ENCODE peak calls at places on chromosomes 2 and 18, in seven cellular contexts. C is NB4, T is nephron progenitor cell, A is kidney epithelial cell, M is activated T-helper 1 cell treated with Interleukin-2 at 50 U/mL for 16 hours, O is sciatic nerve, F is EL. G is an unnamed sample.

GRCh38 chr18:39453356-39453755 is 1887.8 kb upstream of the CELF4 start:
- DNase-seq in C (no peak), T (no peak), A (no peak), M (no peak), O (no peak), F (no peak), G (no peak)

GRCh38 chr2:168992591-168993349 is 38.4 kb downstream of the ABCB11 start:
- DNase-seq in C (peak; percentile 64), T (no peak), A (no peak), M (no peak), O (no peak), F (peak; percentile 48), G (no peak)

GRCh38 chr2:14350856-14351255 is 281.7 kb upstream of the LRATD1 start:
- DNase-seq in C (no peak), T (no peak), A (no peak), M (no peak), O (no peak), F (no peak), G (no peak)

GRCh38 chr2:134466141-134466540 is 212.3 kb downstream of the MGAT5 start:
- DNase-seq in C (no peak), T (no peak), A (no peak), M (no peak), O (peak; percentile 13), F (no peak), G (no peak)

GRCh38 chr2:110784047-110784631 is 51.8 kb downstream of the ACOXL start:
- DNase-seq in C (no peak), T (no peak), A (no peak), M (no peak), O (no peak), F (no peak), G (no peak)

GRCh38 chr2:21118302-21118920 is 5.4 kb upstream of the TDRD15 start:
- DNase-seq in C (peak; percentile 66), T (peak; percentile 21), A (no peak), M (no peak), O (no peak), F (peak; percentile 25), G (no peak)

GRCh38 chr2:22487036-22487435 is 897.9 kb upstream of the KLHL29 start:
- DNase-seq in C (no peak), T (no peak), A (no peak), M (no peak), O (no peak), F (no peak), G (no peak)

GRCh38 chr2:151264157-151264835 is 2.6 kb upstream of the RBM43 start:
- DNase-seq in C (no peak), T (no peak), A (no peak), M (no peak), O (no peak), F (peak; percentile 28), G (no peak)

GRCh38 chr2:47984041-47984440 is 77.7 kb upstream of the FBXO11 start:
- DNase-seq in C (no peak), T (no peak), A (peak; percentile 56), M (no peak), O (no peak), F (no peak), G (no peak)

GRCh38 chr2:220081171-220081570 is 453.7 kb downstream of the SLC4A3 start:
- DNase-seq in C (no peak), T (no peak), A (no peak), M (no peak), O (no peak), F (no peak), G (no peak)

GRCh38 chr2:86297382-86298147 is 39.9 kb downstream of the REEP1 start:
- DNase-seq in C (peak; percentile 33), T (no peak), A (no peak), M (no peak), O (no peak), F (peak; percentile 3), G (peak; percentile 10)

GRCh38 chr2:68715353-68716041 is 19.1 kb upstream of the ARHGAP25 start:
- DNase-seq in C (peak; percentile 70), T (peak; percentile 64), A (no peak), M (no peak), O (peak; percentile 67), F (peak; percentile 53), G (peak; percentile 85)

G was measured in osteoblast.